ENCODE peak calls at places on chromosome 2, in four cellular contexts. M is SK-N-SH, H is K562, T is GM12878. R is an unnamed sample.

GRCh38 chr2:8456149-8457091 is 225.4 kb upstream of the ID2 start:
- DNase-seq in M (no peak), H (no peak), T (no peak), R (no peak)

GRCh38 chr2:112136081-112136480 is 2.1 kb upstream of the FBLN7 start:
- DNase-seq in M (no peak), H (no peak), T (no peak), R (no peak)

GRCh38 chr2:111659361-111660281 is 224.4 kb downstream of the ANAPC1 start:
- DNase-seq in M (no peak), H (no peak), T (no peak), R (peak; percentile 60)

GRCh38 chr2:189553689-189554088 is 26.9 kb downstream of the SLC40A1 start:
- DNase-seq in M (no peak), H (no peak), T (no peak), R (no peak)

GRCh38 chr2:83058683-83059082 is 1400.4 kb downstream of the SUCLG1 start:
- DNase-seq in M (no peak), H (no peak), T (no peak), R (no peak)

GRCh38 chr2:124027182-124027581 is 2.1 kb downstream of the CNTNAP5 start:
- DNase-seq in M (peak; percentile 68), H (peak; percentile 27), T (peak; percentile 9), R (peak; percentile 31)

GRCh38 chr2:30127016-30127893 is 19.6 kb upstream of the YPEL5 start:
- DNase-seq in M (no peak), H (no peak), T (no peak), R (no peak)

GRCh38 chr2:125559186-125559585 is 1096.8 kb upstream of the GYPC start:
- DNase-seq in M (no peak), H (no peak), T (peak; percentile 31), R (no peak)

GRCh38 chr2:226308981-226309380 is 490.6 kb downstream of the IRS1 start:
- DNase-seq in M (no peak), H (no peak), T (no peak), R (no peak)

GRCh38 chr2:182716665-182716990 is 571 bp downstream of the DNAJC10 start:
- DNase-seq in M (no peak), H (no peak), T (no peak), R (peak; percentile 19)

GRCh38 chr2:236607471-236608307 is 38.1 kb downstream of the ACKR3 start:
- DNase-seq in M (peak; percentile 19), H (peak; percentile 28), T (no peak), R (no peak)

GRCh38 chr2:75548036-75548573 is 12.6 kb downstream of the EVA1A start:
- DNase-seq in M (no peak), H (no peak), T (no peak), R (no peak)

GRCh38 chr2:71608441-71608840 is 155.1 kb downstream of the DYSF start:
- DNase-seq in M (no peak), H (no peak), T (no peak), R (no peak)

GRCh38 chr2:56102866-56103265 is 80.9 kb upstream of the CCDC85A start:
- DNase-seq in M (no peak), H (no peak), T (no peak), R (no peak)

GRCh38 chr2:64860321-64860751 is 128.9 kb upstream of the SLC1A4 start:
- DNase-seq in M (no peak), H (no peak), T (no peak), R (no peak)

GRCh38 chr2:26764078-26764887 is at the start of gene SLC35F6:
- DNase-seq in M (peak; percentile 99), H (peak; percentile 95), T (no peak), R (peak; percentile 73)

GRCh38 chr2:101230541-101230993 is 22.1 kb upstream of the CNOT11 start:
- DNase-seq in M (no peak), H (no peak), T (no peak), R (no peak)

GRCh38 chr2:8146329-8147048 is 535.4 kb upstream of the ID2 start:
- DNase-seq in M (no peak), H (no peak), T (no peak), R (no peak)

GRCh38 chr2:9796056-9796792 is 47.0 kb upstream of the TAF1B start:
- DNase-seq in M (peak; percentile 62), H (no peak), T (no peak), R (no peak)

GRCh38 chr2:215421859-215422461 is 13.9 kb downstream of the FN1 start:
- DNase-seq in M (no peak), H (peak; percentile 16), T (no peak), R (no peak)

GRCh38 chr2:209937893-209938292 is 64.5 kb upstream of the RPE start:
- DNase-seq in M (peak; percentile 3), H (no peak), T (no peak), R (no peak)

GRCh38 chr2:127625146-127625943 is 20.6 kb upstream of the GPR17 start:
- DNase-seq in M (no peak), H (no peak), T (no peak), R (no peak)

GRCh38 chr2:127622561-127623387 is 23.2 kb upstream of the GPR17 start:
- DNase-seq in M (peak; percentile 27), H (no peak), T (no peak), R (peak; percentile 7)

GRCh38 chr2:127624321-127625145 is 21.4 kb upstream of the GPR17 start:
- DNase-seq in M (no peak), H (no peak), T (no peak), R (peak; percentile 8)

GRCh38 chr2:127621981-127622431 is 23.9 kb upstream of the GPR17 start:
- DNase-seq in M (peak; percentile 14), H (no peak), T (no peak), R (peak; percentile 7)

GRCh38 chr2:127623388-127624320 is 22.3 kb upstream of the GPR17 start:
- DNase-seq in M (peak; percentile 17), H (no peak), T (no peak), R (peak; percentile 6)
- TF ChIP-seq MAX in M (no peak), H (no peak), T (no peak), R (no peak)

DNA sequence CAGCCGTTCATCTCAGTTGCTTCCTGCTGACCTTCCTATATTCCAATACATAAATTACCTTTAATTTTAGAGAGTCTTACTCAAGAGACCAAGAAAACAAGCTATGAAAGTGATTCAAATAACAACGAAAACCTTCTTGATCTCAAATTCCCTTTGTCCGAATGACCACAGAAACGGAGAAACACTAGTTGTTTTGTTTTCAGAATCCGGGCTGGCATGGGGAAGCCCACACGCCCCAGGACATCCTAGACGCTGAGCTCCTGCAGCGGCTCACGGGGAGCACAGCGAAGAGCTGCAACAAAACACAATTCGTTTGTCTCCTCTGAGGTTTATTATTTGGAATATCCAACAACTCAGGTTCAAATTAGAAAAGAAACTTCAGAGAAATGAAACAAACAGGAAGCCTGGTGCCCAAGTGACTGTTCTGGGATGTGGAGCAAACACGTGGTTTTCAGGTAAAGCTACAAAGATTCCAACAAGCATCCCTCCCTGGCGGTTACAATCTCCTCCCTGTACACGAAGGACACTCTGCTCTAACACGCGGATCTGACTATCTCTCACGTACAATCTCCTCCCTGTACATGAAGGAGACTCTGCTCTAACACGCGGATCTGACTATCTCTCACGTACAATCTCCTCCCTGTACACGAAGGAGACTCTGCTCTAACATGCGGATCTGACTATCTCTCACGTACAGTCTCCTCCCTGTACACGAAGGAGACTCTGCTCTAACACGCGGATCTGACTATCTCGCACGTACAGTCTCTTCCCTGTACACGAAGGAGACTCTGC is 237.5 kb downstream of the TWIST2 start:
- DNase-seq in M (no peak), H (peak; percentile 41), T (no peak), R (no peak)
- TF ChIP-seq USF1 in M (no peak), H (no peak), T (no peak), R (no peak)

DNA sequence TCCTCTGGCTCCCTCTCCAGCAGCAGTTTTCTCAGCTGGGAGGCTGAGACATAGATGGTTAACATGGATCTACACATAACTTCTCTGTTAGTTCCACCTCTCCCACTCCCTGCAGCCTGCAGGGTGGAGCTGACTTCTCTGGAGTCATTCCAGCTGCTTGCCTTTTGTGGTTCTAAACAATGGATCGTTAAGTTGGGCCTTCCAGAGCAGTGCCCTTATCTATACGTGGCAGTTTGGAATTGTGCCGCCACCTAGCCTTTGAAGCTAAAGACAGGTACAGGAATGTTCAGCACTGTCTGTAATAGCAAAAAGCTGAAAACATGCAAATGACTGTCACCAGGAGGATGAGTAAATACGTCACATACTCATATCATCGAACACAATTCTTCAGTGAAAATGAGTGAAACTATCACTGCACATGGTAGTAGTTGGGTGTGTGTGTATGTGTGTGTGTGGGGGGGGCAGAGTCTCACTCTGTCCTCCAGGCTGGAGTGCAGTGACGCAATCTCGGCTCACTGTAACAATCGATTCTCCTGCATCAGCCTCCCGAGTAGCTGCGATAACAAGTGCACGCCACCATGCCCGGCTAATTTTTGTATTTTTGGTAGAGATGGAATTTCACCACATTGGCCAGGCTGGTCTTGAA is 50.3 kb downstream of the SH2D6 start:
- DNase-seq in M (no peak), H (peak; percentile 67), T (no peak), R (no peak)
- TF ChIP-seq MAX in M (no peak), H (no peak), T (no peak), R (no peak)

GRCh38 chr2:3098231-3098630 is 279.4 kb downstream of the EIPR1 start:
- DNase-seq in M (no peak), H (no peak), T (no peak), R (no peak)

GRCh38 chr2:3094318-3094717 is 283.3 kb downstream of the EIPR1 start:
- DNase-seq in M (no peak), H (no peak), T (no peak), R (no peak)

GRCh38 chr2:3091696-3092095 is 285.9 kb downstream of the EIPR1 start:
- DNase-seq in M (no peak), H (no peak), T (no peak), R (no peak)

GRCh38 chr2:3097804-3098203 is 279.8 kb downstream of the EIPR1 start:
- DNase-seq in M (no peak), H (no peak), T (no peak), R (no peak)

DNA sequence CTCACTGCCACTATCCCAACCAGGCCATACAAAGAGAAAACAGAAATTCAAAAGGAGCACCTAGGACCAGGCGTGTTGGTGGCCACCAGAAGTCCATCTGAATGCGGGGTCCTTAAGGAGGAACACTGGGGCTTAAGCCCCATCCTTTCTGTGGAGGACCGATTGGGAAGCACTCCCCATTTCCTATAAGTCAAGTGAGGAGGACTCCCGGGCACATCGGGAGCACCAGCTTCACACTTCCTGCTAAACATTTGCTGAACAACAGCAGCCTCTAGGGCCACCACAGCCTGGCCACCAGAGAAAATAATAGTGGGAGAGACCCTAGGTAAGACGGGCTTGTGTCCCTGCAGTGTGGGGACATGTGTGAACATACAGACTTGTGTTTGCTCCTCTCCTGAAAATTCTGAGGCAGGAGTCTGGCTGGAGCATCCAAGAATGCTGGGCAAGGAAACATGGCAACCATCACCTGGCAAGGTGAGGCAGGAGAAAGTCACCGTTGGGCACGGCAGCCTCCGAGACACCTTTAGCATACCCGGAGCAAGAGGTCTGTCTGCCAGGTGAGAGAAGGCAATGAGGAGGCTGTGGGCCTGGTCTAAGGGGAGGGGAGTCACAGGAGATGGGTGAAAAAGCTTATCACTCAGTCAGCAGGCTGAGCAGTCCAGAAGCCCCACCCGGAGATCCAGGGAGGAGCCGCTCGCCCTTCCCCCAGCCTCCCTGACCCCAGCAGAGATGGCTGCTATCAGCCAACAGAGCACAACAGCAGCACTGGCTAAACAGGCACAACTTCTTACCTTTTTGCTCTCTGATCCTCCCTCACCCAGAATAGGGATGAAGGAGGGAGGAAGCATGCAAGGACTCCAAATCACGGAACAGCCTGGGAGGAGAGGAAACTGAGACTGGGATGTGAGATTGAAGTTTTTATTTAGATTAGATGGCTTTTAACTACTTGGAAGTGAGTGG is 282.3 kb downstream of the EIPR1 start:
- DNase-seq in M (no peak), H (peak; percentile 81), T (no peak), R (no peak)
- TF ChIP-seq USF1 in M (no peak), H (no peak), T (no peak), R (no peak)

R was measured in WTC11.